ENCODE peak calls at places on chromosome 14, in seven cellular contexts. P is NCI-H1694; R is CD4-positive, alpha-beta T cell; U is GM20000; J is M059J; X is activated T-cell treated with anti-CD3 and anti-CD28 coated beads, Interleukin-2, amount 50 U/mL, for 1 hour; N is coronary artery. M is an unnamed sample.

GRCh38 chr14:26415618-26416123 is 182.2 kb downstream of the NOVA1 start:
- DNase-seq in P (no peak), R (no peak), U (no peak), J (no peak), X (no peak), N (no peak), M (no peak)

GRCh38 chr14:54447231-54447692 is 6.1 kb upstream of the CNIH1 start:
- DNase-seq in P (no peak), R (no peak), U (no peak), J (no peak), X (no peak), N (no peak), M (no peak)

GRCh38 chr14:77041837-77042557 is 13.5 kb upstream of the IRF2BPL start:
- DNase-seq in P (peak; percentile 87), R (no peak), U (no peak), J (peak; percentile 92), X (no peak), N (peak; percentile 93), M (no peak)

GRCh38 chr14:89214221-89214965 is 202.6 kb downstream of the FOXN3 start:
- DNase-seq in P (no peak), R (no peak), U (no peak), J (peak; percentile 34), X (no peak), N (no peak), M (no peak)

GRCh38 chr14:70525691-70526090 is 9.1 kb downstream of the ADAM20 start:
- DNase-seq in P (no peak), R (no peak), U (no peak), J (no peak), X (no peak), N (no peak), M (no peak)

GRCh38 chr14:62432955-62433354 is 612.3 kb downstream of the KCNH5 start:
- DNase-seq in P (no peak), R (no peak), U (no peak), J (no peak), X (no peak), N (no peak), M (no peak)

GRCh38 chr14:21910260-21910659 is 236.6 kb upstream of the OR4E1 start:
- DNase-seq in P (no peak), R (no peak), U (no peak), J (no peak), X (no peak), N (no peak), M (no peak)

GRCh38 chr14:28975084-28975483 is 208.5 kb downstream of the FOXG1 start:
- DNase-seq in P (no peak), R (no peak), U (no peak), J (no peak), X (no peak), N (no peak), M (no peak)

GRCh38 chr14:20631821-20632389 is 9.6 kb downstream of the OR6S1 start:
- DNase-seq in P (no peak), R (no peak), U (no peak), J (peak; percentile 77), X (no peak), N (no peak), M (no peak)

GRCh38 chr14:70907996-70908917 is 998 bp downstream of the PCNX1 start:
- DNase-seq in P (peak; percentile 41), R (peak; percentile 36), U (peak; percentile 71), J (peak; percentile 68), X (peak; percentile 68), N (peak; percentile 81), M (peak; percentile 64)

GRCh38 chr14:21099596-21099985 is 1.1 kb upstream of the ZNF219 start:
- DNase-seq in P (no peak), R (no peak), U (no peak), J (no peak), X (no peak), N (no peak), M (no peak)

M was measured in stimulated activated naive CD8-positive, alpha-beta T cell treated with anti-CD3 and anti-CD28 coated beads, Interleukin-15, amount 100 ng/mL, for 72 hours.